ENCODE peak calls at places on chromosomes 2 and 18, in five cellular contexts. P, C, F, T and I are unnamed samples.

GRCh38 chr2:179751184-179751809 is 110.1 kb downstream of the ZNF385B start:
- DNase-seq in P (no peak), T (peak; percentile 18), F (peak; percentile 27), C (peak; percentile 41), I (peak; percentile 30)

GRCh38 chr2:120403261-120403660 is 57.3 kb downstream of the INHBB start:
- DNase-seq in T (no peak), C (no peak), P (no peak), F (no peak), I (no peak)

GRCh38 chr2:109516445-109517117 is 97.2 kb downstream of the SEPTIN10 start:
- DNase-seq in F (peak; percentile 73), P (peak; percentile 60), T (peak; percentile 33), C (peak; percentile 67), I (peak; percentile 84)

GRCh38 chr2:60652822-60653315 is 99.4 kb upstream of the BCL11A start:
- DNase-seq in T (no peak), C (no peak), F (no peak), P (no peak), I (peak; percentile 12)

GRCh38 chr2:168316073-168316440 is 68.7 kb upstream of the STK39 start:
- DNase-seq in F (no peak), C (no peak), T (no peak), P (no peak), I (no peak)

GRCh38 chr2:223887127-223887526 is 49.7 kb upstream of the AP1S3 start:
- DNase-seq in C (no peak), P (no peak), F (peak; percentile 54), T (no peak), I (peak; percentile 34)

GRCh38 chr18:23862071-23862470 is 152.5 kb upstream of the TTC39C start:
- DNase-seq in P (no peak), C (no peak), F (no peak), T (no peak), I (no peak)

GRCh38 chr2:124027182-124027581 is 2.1 kb downstream of the CNTNAP5 start:
- DNase-seq in P (no peak), C (peak; percentile 68), F (peak; percentile 64), T (no peak), I (peak; percentile 53)

GRCh38 chr18:59697236-59697932 is at the start of gene CCBE1:
- DNase-seq in F (no peak), P (peak; percentile 49), T (peak; percentile 29), C (peak; percentile 70), I (peak; percentile 43)

GRCh38 chr2:195202163-195202845 is 454.7 kb upstream of the SLC39A10 start:
- DNase-seq in F (no peak), P (no peak), T (no peak), C (no peak), I (no peak)

GRCh38 chr2:159615936-159616733 is at the start of gene BAZ2B:
- DNase-seq in F (peak; percentile 39), T (peak; percentile 12), C (peak; percentile 66), P (no peak), I (peak; percentile 59)

GRCh38 chr2:182779323-182779722 is 63.3 kb downstream of the DNAJC10 start:
- DNase-seq in T (no peak), C (no peak), P (no peak), F (no peak), I (no peak)

GRCh38 chr2:182784058-182784706 is 68.1 kb downstream of the DNAJC10 start:
- DNase-seq in T (no peak), F (no peak), C (no peak), P (no peak), I (no peak)

DNA sequence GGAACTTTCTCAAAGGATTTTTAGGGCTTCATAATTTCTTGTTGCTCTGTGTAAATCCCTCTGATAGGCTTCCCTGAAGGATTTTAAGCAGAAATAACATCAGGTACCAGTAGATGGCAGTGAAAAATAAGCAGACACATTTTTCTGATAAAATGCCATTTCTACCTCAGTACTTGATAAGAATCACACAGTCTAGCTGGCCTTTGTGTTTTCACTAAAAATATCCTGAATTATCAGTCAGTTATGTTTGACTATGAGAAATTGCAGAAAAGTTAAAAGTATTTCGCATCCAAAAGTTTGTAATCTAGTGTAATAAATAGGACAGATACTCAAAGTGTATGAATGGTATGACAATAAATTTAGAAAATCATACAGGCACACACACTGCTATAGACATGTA is 68.7 kb downstream of the DNAJC10 start:
- DNase-seq in P (no peak), T (peak; percentile 28), C (peak; percentile 37), F (peak; percentile 52), I (peak; percentile 18)
- TF ChIP-seq JUND in P (no peak), T (no peak), C (no peak), F (no peak), I (no peak)

GRCh38 chr2:11542275-11542819 is 8.5 kb downstream of the GREB1 start:
- DNase-seq in P (no peak), T (no peak), F (peak; percentile 51), C (no peak), I (peak; percentile 95)

GRCh38 chr2:11546072-11546471 is 12.2 kb downstream of the GREB1 start:
- DNase-seq in T (no peak), F (no peak), P (no peak), C (no peak), I (no peak)

GRCh38 chr2:11540996-11541692 is 7.3 kb downstream of the GREB1 start:
- DNase-seq in F (no peak), C (no peak), T (no peak), P (no peak), I (no peak)

GRCh38 chr2:11541693-11542274 is 7.9 kb downstream of the GREB1 start:
- DNase-seq in T (no peak), F (no peak), C (no peak), P (no peak), I (no peak)

DNA sequence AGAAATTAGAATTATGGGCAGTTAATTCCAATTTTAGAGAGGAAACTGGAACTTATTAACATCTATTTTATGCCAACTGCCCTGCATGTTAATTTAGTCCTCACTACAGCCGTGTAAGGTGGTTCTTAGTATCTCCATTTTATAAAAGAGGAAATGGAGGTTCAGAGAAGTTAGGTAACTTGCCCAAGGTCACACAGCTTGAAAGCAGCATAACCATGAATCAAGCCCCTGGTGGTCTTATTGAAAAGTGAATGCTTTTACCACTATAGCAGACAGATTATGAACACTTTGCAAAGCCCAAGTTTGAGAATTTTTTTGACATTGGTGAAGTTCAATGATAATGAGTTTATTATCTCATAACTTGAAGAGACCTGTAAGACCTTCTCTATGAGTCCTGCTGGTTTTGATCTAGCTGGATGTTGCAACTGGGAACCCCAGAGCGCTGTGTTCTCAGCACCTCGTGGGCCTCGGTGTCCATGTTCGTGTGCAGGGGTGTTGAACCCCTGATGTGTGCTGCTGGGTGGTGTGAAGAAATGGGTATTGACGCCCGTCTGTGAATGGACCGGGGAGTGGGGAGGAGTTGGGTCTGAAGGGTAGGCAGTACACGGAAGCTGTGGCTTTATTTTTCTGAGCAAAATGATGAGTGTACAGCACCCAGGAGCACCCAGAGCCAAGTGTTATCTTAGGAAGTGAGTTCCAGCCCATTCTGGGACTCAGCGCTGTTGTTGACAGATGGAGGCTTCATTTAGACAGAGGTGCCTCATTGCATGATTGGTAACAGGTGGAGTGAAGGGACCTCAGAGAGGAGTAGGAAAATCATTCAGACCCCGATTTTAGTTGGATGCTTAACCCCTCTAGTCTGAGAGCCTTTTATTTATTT is 9.7 kb downstream of the GREB1 start:
- DNase-seq in T (no peak), F (no peak), P (no peak), C (no peak), I (peak; percentile 76)
- TF ChIP-seq JUND in T (no peak), F (no peak), P (no peak), C (no peak), I (no peak)

GRCh38 chr2:102235491-102235890 is 48.7 kb downstream of the IL1RL2 start:
- DNase-seq in F (peak; percentile 61), T (no peak), P (no peak), C (no peak), I (peak; percentile 26)
- TF ChIP-seq JUND in F (no peak), T (no peak), P (no peak), C (no peak), I (no peak)

GRCh38 chr2:157971702-157972101 is 95.6 kb upstream of the ACVR1 start:
- DNase-seq in F (no peak), P (no peak), T (no peak), C (no peak), I (no peak)
- TF ChIP-seq JUND in F (no peak), P (no peak), T (no peak), C (no peak), I (no peak)

DNA sequence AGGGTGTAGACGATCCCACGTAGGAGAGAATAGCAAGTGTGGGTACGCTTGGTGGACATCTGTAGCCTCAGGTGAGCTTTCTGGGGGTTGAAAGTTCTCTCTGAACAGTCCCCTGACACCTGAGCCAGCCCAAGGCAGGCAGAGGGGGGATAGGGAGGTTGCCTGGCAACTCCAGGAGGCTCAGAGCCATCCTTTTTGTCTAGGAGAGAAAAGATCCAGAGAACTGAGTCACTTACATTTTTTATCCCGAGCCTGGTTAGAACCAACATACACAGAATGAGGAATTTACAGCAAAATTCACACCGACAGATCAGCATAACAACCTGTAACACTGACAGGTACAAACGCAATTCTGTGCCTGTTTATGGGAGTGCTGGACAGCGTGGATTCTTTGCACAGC is 113.2 kb downstream of the SH3BP4 start:
- DNase-seq in F (no peak), T (no peak), P (no peak), C (no peak), I (no peak)
- TF ChIP-seq JUND in F (no peak), T (no peak), P (no peak), C (no peak), I (no peak)

GRCh38 chr18:46810481-46811000 is 53.7 kb upstream of the ST8SIA5 start:
- DNase-seq in F (no peak), T (no peak), P (no peak), C (no peak), I (no peak)

GRCh38 chr18:46814394-46814793 is 57.5 kb upstream of the ST8SIA5 start:
- DNase-seq in F (no peak), P (no peak), C (no peak), T (no peak), I (no peak)

DNA sequence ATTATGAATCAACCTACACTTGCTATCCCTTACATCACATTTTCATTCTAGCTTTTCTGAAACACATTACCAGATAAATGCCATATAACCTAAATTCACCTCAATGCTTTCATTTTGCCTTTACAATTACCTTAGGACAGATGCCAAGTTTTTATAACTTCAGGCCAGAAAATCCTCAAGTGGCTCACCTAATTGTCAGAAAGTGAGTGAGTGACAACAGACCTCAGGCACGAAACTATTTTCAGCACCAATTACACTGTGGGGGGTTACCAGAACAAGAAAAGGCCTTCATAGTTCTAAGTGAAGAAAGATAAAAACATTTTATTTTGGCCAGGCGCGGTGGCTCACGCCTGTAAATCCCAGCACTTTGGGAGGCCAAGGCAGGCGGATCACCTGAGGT is 52.3 kb upstream of the ST8SIA5 start:
- DNase-seq in F (no peak), C (no peak), P (no peak), T (no peak), I (no peak)
- TF ChIP-seq JUND in F (no peak), C (no peak), P (no peak), T (no peak), I (no peak)